ENCODE peak calls at places on chromosomes 3 and 15, in seven cellular contexts. One of them, this sample, is unnamed. For H3K4me1, the result is how much of the 10 kb centered on the place peaks cover.

GRCh38 chr3:39250116-39250747 is 29.6 kb downstream of the CX3CR1 start:
- DNase-seq in ascending aorta: no peak
- DNase-seq in body of pancreas: no peak
- DNase-seq in heart left ventricle: no peak
- DNase-seq in hepatocyte: no peak
- DNase-seq in CD8-positive, alpha-beta memory T cell: no peak
- DNase-seq in fibroblast of lung: no peak
- DNase-seq in this sample: no peak

GRCh38 chr3:39920271-39920670 is 110.9 kb downstream of the MYRIP start:
- DNase-seq in ascending aorta: no peak
- DNase-seq in body of pancreas: no peak
- DNase-seq in heart left ventricle: no peak
- DNase-seq in hepatocyte: no peak
- DNase-seq in CD8-positive, alpha-beta memory T cell: no peak
- DNase-seq in fibroblast of lung: no peak
- DNase-seq in this sample: no peak

GRCh38 chr3:172530101-172530561 is 6.9 kb upstream of the TNFSF10 start:
- DNase-seq in ascending aorta: no peak
- DNase-seq in body of pancreas: no peak
- DNase-seq in heart left ventricle: no peak
- DNase-seq in hepatocyte: no peak
- DNase-seq in CD8-positive, alpha-beta memory T cell: no peak
- DNase-seq in fibroblast of lung: no peak
- DNase-seq in this sample: no peak

GRCh38 chr3:170321326-170322034 is 36.0 kb upstream of the SKIL start:
- DNase-seq in ascending aorta: no peak
- DNase-seq in body of pancreas: no peak
- DNase-seq in heart left ventricle: no peak
- DNase-seq in hepatocyte: no peak
- DNase-seq in CD8-positive, alpha-beta memory T cell: no peak
- DNase-seq in fibroblast of lung: no peak
- DNase-seq in this sample: no peak

GRCh38 chr3:98784666-98785600 is 21.8 kb downstream of the ST3GAL6 start:
- DNase-seq in ascending aorta: no peak
- DNase-seq in body of pancreas: no peak
- DNase-seq in heart left ventricle: no peak
- DNase-seq in hepatocyte: no peak
- DNase-seq in CD8-positive, alpha-beta memory T cell: no peak
- DNase-seq in fibroblast of lung: peak
- DNase-seq in this sample: peak

GRCh38 chr3:136698361-136698760 is 53.8 kb downstream of the STAG1 start:
- DNase-seq in ascending aorta: no peak
- DNase-seq in body of pancreas: no peak
- DNase-seq in heart left ventricle: no peak
- DNase-seq in hepatocyte: no peak
- DNase-seq in CD8-positive, alpha-beta memory T cell: no peak
- DNase-seq in fibroblast of lung: no peak
- DNase-seq in this sample: no peak

GRCh38 chr3:78238811-78239210 is 1198.9 kb downstream of the ROBO2 start:
- DNase-seq in ascending aorta: no peak
- DNase-seq in body of pancreas: no peak
- DNase-seq in heart left ventricle: no peak
- DNase-seq in hepatocyte: no peak
- DNase-seq in CD8-positive, alpha-beta memory T cell: no peak
- DNase-seq in fibroblast of lung: no peak
- DNase-seq in this sample: no peak

GRCh38 chr15:65833501-65834220 is 35.6 kb upstream of the RAB11A start:
- DNase-seq in ascending aorta: no peak
- DNase-seq in body of pancreas: peak
- DNase-seq in heart left ventricle: peak
- DNase-seq in hepatocyte: no peak
- DNase-seq in CD8-positive, alpha-beta memory T cell: no peak
- DNase-seq in fibroblast of lung: no peak
- DNase-seq in this sample: peak

GRCh38 chr3:12182687-12183441 is 24.2 kb upstream of the TIMP4 start:
- DNase-seq in ascending aorta: no peak
- DNase-seq in body of pancreas: no peak
- DNase-seq in heart left ventricle: no peak
- DNase-seq in hepatocyte: no peak
- DNase-seq in CD8-positive, alpha-beta memory T cell: no peak
- DNase-seq in fibroblast of lung: no peak
- DNase-seq in this sample: no peak
- H3K4me1 ChIP-seq in ascending aorta: under half
- H3K4me1 ChIP-seq in body of pancreas: under half
- H3K4me1 ChIP-seq in heart left ventricle: under half
- H3K4me1 ChIP-seq in hepatocyte: under half
- H3K4me1 ChIP-seq in CD8-positive, alpha-beta memory T cell: under half
- H3K4me1 ChIP-seq in fibroblast of lung: under half
- H3K4me1 ChIP-seq in this sample: under half

DNA sequence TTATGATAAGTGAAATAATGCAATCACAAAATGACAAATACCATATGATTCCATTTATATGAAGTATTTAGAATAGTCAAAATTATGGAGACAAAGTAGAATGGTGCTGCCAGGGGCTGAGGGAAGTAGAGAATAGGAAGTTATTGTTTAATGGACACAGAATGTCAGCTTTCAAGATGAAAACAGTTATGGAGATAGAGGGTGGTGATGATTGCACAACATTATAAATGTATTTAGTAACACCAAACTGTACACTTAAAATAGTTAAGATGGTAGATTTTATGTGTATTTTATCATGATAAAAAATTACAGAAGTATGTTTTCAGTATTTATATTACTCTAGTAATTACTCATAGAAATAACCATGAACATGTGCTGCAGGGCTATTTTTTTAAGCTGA is 100.8 kb upstream of the AZI2 start:
- DNase-seq in ascending aorta: no peak
- DNase-seq in body of pancreas: no peak
- DNase-seq in heart left ventricle: no peak
- DNase-seq in hepatocyte: no peak
- DNase-seq in CD8-positive, alpha-beta memory T cell: no peak
- DNase-seq in fibroblast of lung: no peak
- DNase-seq in this sample: no peak
- H3K4me3 ChIP-seq in ascending aorta: no peak
- H3K4me3 ChIP-seq in body of pancreas: no peak
- H3K4me3 ChIP-seq in heart left ventricle: no peak
- H3K4me3 ChIP-seq in hepatocyte: no peak
- H3K4me3 ChIP-seq in CD8-positive, alpha-beta memory T cell: no peak
- H3K4me3 ChIP-seq in fibroblast of lung: no peak
- H3K4me3 ChIP-seq in this sample: no peak

GRCh38 chr15:62788224-62788623 is 254.3 kb upstream of the TPM1 start:
- DNase-seq in ascending aorta: no peak
- DNase-seq in body of pancreas: no peak
- DNase-seq in heart left ventricle: no peak
- DNase-seq in hepatocyte: no peak
- DNase-seq in CD8-positive, alpha-beta memory T cell: no peak
- DNase-seq in fibroblast of lung: no peak
- DNase-seq in this sample: no peak

GRCh38 chr15:62787401-62787800 is 255.1 kb upstream of the TPM1 start:
- DNase-seq in ascending aorta: no peak
- DNase-seq in body of pancreas: no peak
- DNase-seq in heart left ventricle: no peak
- DNase-seq in hepatocyte: no peak
- DNase-seq in CD8-positive, alpha-beta memory T cell: no peak
- DNase-seq in fibroblast of lung: no peak
- DNase-seq in this sample: no peak

GRCh38 chr15:62792960-62793758 is 249.4 kb upstream of the TPM1 start:
- DNase-seq in ascending aorta: no peak
- DNase-seq in body of pancreas: no peak
- DNase-seq in heart left ventricle: no peak
- DNase-seq in hepatocyte: no peak
- DNase-seq in CD8-positive, alpha-beta memory T cell: no peak
- DNase-seq in fibroblast of lung: no peak
- DNase-seq in this sample: no peak

GRCh38 chr15:62791694-62792093 is 250.9 kb upstream of the TPM1 start:
- DNase-seq in ascending aorta: no peak
- DNase-seq in body of pancreas: peak
- DNase-seq in heart left ventricle: no peak
- DNase-seq in hepatocyte: no peak
- DNase-seq in CD8-positive, alpha-beta memory T cell: no peak
- DNase-seq in fibroblast of lung: no peak
- DNase-seq in this sample: no peak

GRCh38 chr15:62790531-62790930 is 252.0 kb upstream of the TPM1 start:
- DNase-seq in ascending aorta: no peak
- DNase-seq in body of pancreas: no peak
- DNase-seq in heart left ventricle: no peak
- DNase-seq in hepatocyte: no peak
- DNase-seq in CD8-positive, alpha-beta memory T cell: no peak
- DNase-seq in fibroblast of lung: no peak
- DNase-seq in this sample: no peak
- H3K4me1 ChIP-seq in ascending aorta: under half
- H3K4me1 ChIP-seq in body of pancreas: under half
- H3K4me1 ChIP-seq in heart left ventricle: under half
- H3K4me1 ChIP-seq in hepatocyte: under half
- H3K4me1 ChIP-seq in CD8-positive, alpha-beta memory T cell: under half
- H3K4me1 ChIP-seq in fibroblast of lung: under half
- H3K4me1 ChIP-seq in this sample: under half

DNA sequence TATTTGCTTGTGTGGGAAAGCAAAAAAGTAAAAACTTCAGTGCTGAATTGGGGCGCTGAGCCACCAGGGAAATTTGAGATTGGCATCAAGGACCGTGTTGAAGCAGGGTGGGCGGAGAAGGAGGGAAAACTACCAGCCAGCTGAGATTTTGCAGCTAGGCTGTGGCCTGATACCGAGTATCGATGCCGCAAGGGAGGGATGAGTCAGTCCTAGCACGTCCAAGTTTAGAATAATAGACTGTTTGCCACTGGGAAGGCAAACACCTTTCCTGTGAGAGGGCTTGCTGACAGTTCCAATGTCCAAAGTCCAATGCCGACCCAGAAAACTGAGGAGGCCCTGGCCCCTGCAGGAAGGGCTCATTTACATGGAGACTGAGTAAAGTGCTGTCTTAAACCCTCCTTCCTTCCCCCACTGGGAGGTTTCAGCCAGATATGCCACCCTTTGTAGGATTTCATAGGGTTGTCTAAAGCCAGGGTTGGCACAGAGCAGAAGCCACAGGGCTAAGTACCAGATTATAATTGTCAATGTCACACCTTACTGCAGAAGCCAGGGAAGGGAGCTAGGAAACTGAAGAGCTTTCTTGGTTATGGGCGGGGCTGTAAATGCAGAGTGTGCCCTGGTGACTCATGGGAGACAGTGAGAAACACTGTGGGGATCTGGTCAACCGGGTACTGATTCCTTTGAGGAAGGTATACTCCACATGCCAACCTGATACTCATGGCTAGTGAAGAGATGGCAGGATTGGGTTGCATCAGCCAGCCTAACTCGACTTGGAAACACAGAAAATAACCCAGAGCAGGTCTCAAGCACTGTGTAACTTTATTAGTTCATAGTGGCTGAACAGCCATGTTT is 28.4 kb upstream of the PIK3CB start:
- DNase-seq in ascending aorta: no peak
- DNase-seq in body of pancreas: peak
- DNase-seq in heart left ventricle: peak
- DNase-seq in hepatocyte: peak
- DNase-seq in CD8-positive, alpha-beta memory T cell: no peak
- DNase-seq in fibroblast of lung: peak
- DNase-seq in this sample: peak
- H3K4me3 ChIP-seq in ascending aorta: peak
- H3K4me3 ChIP-seq in body of pancreas: no peak
- H3K4me3 ChIP-seq in heart left ventricle: peak
- H3K4me3 ChIP-seq in hepatocyte: no peak
- H3K4me3 ChIP-seq in CD8-positive, alpha-beta memory T cell: no peak
- H3K4me3 ChIP-seq in fibroblast of lung: no peak
- H3K4me3 ChIP-seq in this sample: no peak

GRCh38 chr3:5663604-5664003 is 476.1 kb downstream of the EDEM1 start:
- DNase-seq in ascending aorta: no peak
- DNase-seq in body of pancreas: no peak
- DNase-seq in heart left ventricle: no peak
- DNase-seq in hepatocyte: no peak
- DNase-seq in CD8-positive, alpha-beta memory T cell: no peak
- DNase-seq in fibroblast of lung: no peak
- DNase-seq in this sample: no peak

GRCh38 chr3:5666455-5666854 is 478.9 kb downstream of the EDEM1 start:
- DNase-seq in ascending aorta: no peak
- DNase-seq in body of pancreas: no peak
- DNase-seq in heart left ventricle: no peak
- DNase-seq in hepatocyte: no peak
- DNase-seq in CD8-positive, alpha-beta memory T cell: no peak
- DNase-seq in fibroblast of lung: no peak
- DNase-seq in this sample: no peak
- H3K4me1 ChIP-seq in ascending aorta: under half
- H3K4me1 ChIP-seq in body of pancreas: under half
- H3K4me1 ChIP-seq in heart left ventricle: under half
- H3K4me1 ChIP-seq in hepatocyte: under half
- H3K4me1 ChIP-seq in CD8-positive, alpha-beta memory T cell: under half
- H3K4me1 ChIP-seq in fibroblast of lung: under half
- H3K4me1 ChIP-seq in this sample: under half

GRCh38 chr3:151813777-151814176 is at the start of gene AADAC:
- DNase-seq in ascending aorta: no peak
- DNase-seq in body of pancreas: no peak
- DNase-seq in heart left ventricle: no peak
- DNase-seq in hepatocyte: no peak
- DNase-seq in CD8-positive, alpha-beta memory T cell: no peak
- DNase-seq in fibroblast of lung: peak
- DNase-seq in this sample: no peak
- H3K4me3 ChIP-seq in ascending aorta: no peak
- H3K4me3 ChIP-seq in body of pancreas: no peak
- H3K4me3 ChIP-seq in heart left ventricle: no peak
- H3K4me3 ChIP-seq in hepatocyte: no peak
- H3K4me3 ChIP-seq in CD8-positive, alpha-beta memory T cell: no peak
- H3K4me3 ChIP-seq in fibroblast of lung: no peak
- H3K4me3 ChIP-seq in this sample: no peak

GRCh38 chr15:58232273-58233065 is 94.3 kb downstream of the AQP9 start:
- DNase-seq in ascending aorta: no peak
- DNase-seq in body of pancreas: no peak
- DNase-seq in heart left ventricle: no peak
- DNase-seq in hepatocyte: no peak
- DNase-seq in CD8-positive, alpha-beta memory T cell: no peak
- DNase-seq in fibroblast of lung: no peak
- DNase-seq in this sample: no peak
- H3K4me1 ChIP-seq in ascending aorta: under half
- H3K4me1 ChIP-seq in body of pancreas: under half
- H3K4me1 ChIP-seq in heart left ventricle: under half
- H3K4me1 ChIP-seq in hepatocyte: under half
- H3K4me1 ChIP-seq in CD8-positive, alpha-beta memory T cell: under half
- H3K4me1 ChIP-seq in fibroblast of lung: under half
- H3K4me1 ChIP-seq in this sample: under half

GRCh38 chr3:100048248-100048647 is 66.1 kb downstream of the FILIP1L start:
- DNase-seq in ascending aorta: no peak
- DNase-seq in body of pancreas: no peak
- DNase-seq in heart left ventricle: no peak
- DNase-seq in hepatocyte: no peak
- DNase-seq in CD8-positive, alpha-beta memory T cell: no peak
- DNase-seq in fibroblast of lung: no peak
- DNase-seq in this sample: no peak
- H3K4me3 ChIP-seq in ascending aorta: no peak
- H3K4me3 ChIP-seq in body of pancreas: no peak
- H3K4me3 ChIP-seq in heart left ventricle: no peak
- H3K4me3 ChIP-seq in hepatocyte: no peak
- H3K4me3 ChIP-seq in CD8-positive, alpha-beta memory T cell: no peak
- H3K4me3 ChIP-seq in fibroblast of lung: no peak
- H3K4me3 ChIP-seq in this sample: no peak

This sample was measured in endothelial cell of umbilical vein.